ENCODE peak calls at places on chromosomes 7 and 10, in eight cellular contexts. H, V, S, D, E, A, Y and J are unnamed samples.

GRCh38 chr10:132684164-132684891 is 101.6 kb downstream of the NKX6-2 start:
- DNase-seq in H (no peak), S (peak; percentile 57), A (peak; percentile 70), E (peak; percentile 10), Y (no peak), V (no peak), D (no peak), J (peak; percentile 44)

GRCh38 chr10:12165036-12165435 is 30.7 kb downstream of the NUDT5 start:
- DNase-seq in D (no peak), A (no peak), Y (no peak), E (no peak), H (no peak), S (no peak), V (no peak), J (no peak)

GRCh38 chr7:117667456-117667855 is 187.6 kb downstream of the CFTR start:
- DNase-seq in D (no peak), A (peak; percentile 43), H (no peak), V (no peak), E (no peak), Y (no peak), S (no peak), J (no peak)

GRCh38 chr10:71347587-71348395 is 28.7 kb downstream of the SLC29A3 start:
- DNase-seq in V (no peak), Y (no peak), H (no peak), E (no peak), D (peak; percentile 40), S (no peak), A (no peak), J (no peak)

GRCh38 chr7:20559883-20560282 is 55.6 kb upstream of the ABCB5 start:
- DNase-seq in V (no peak), Y (no peak), A (no peak), H (no peak), E (no peak), D (no peak), S (no peak), J (no peak)

GRCh38 chr7:126578338-126578737 is 674.4 kb downstream of the GRM8 start:
- DNase-seq in V (no peak), D (no peak), E (no peak), Y (no peak), A (no peak), H (no peak), S (no peak), J (no peak)

GRCh38 chr10:79331709-79332108 is 15.6 kb upstream of the PPIF start:
- DNase-seq in S (no peak), E (no peak), A (peak; percentile 97), D (no peak), Y (peak; percentile 83), V (peak; percentile 66), H (peak; percentile 82), J (peak; percentile 98)

GRCh38 chr10:71157435-71157834 is 54.9 kb upstream of the UNC5B start:
- DNase-seq in A (no peak), E (no peak), S (no peak), D (no peak), V (no peak), Y (no peak), H (no peak), J (no peak)

GRCh38 chr7:35185908-35186731 is 67.8 kb downstream of the TBX20 start:
- DNase-seq in A (peak; percentile 8), H (no peak), S (no peak), Y (no peak), D (no peak), V (no peak), E (peak; percentile 68), J (no peak)

GRCh38 chr7:82275342-82275741 is 168.2 kb downstream of the CACNA2D1 start:
- DNase-seq in A (no peak), H (no peak), V (no peak), E (no peak), D (no peak), Y (no peak), S (no peak), J (no peak)

GRCh38 chr7:27156508-27156898 is at the start of gene HOXA7:
- DNase-seq in V (no peak), S (peak; percentile 95), H (no peak), A (peak; percentile 63), E (no peak), Y (no peak), D (peak; percentile 85), J (peak; percentile 22)

GRCh38 chr7:38905026-38905759 is 3.8 kb downstream of the VPS41 start:
- DNase-seq in H (peak; percentile 67), Y (peak; percentile 67), A (peak; percentile 49), S (no peak), E (no peak), D (no peak), V (peak; percentile 10), J (no peak)

GRCh38 chr7:123745437-123745836 is 3.4 kb downstream of the WASL start:
- DNase-seq in V (no peak), D (no peak), E (no peak), Y (no peak), A (no peak), S (no peak), H (no peak), J (no peak)

GRCh38 chr10:105243825-105244224 is 602.7 kb downstream of the SORCS3 start:
- DNase-seq in V (no peak), A (no peak), S (no peak), E (no peak), Y (no peak), D (no peak), H (no peak), J (no peak)

GRCh38 chr10:4130685-4131084 is 345.7 kb upstream of the KLF6 start:
- DNase-seq in A (no peak), H (no peak), E (no peak), Y (no peak), S (no peak), D (no peak), V (no peak), J (peak; percentile 54)

GRCh38 chr7:151310578-151310977 is 31.0 kb upstream of the NUB1 start:
- DNase-seq in Y (peak; percentile 15), S (peak; percentile 46), V (no peak), E (peak; percentile 23), D (peak; percentile 35), A (peak; percentile 13), H (no peak), J (no peak)

GRCh38 chr10:100561005-100561404 is 25.3 kb downstream of the HIF1AN start:
- DNase-seq in E (no peak), Y (no peak), H (no peak), D (no peak), S (no peak), V (no peak), A (no peak), J (no peak)

GRCh38 chr10:100562008-100562672 is 26.4 kb downstream of the HIF1AN start:
- DNase-seq in Y (peak; percentile 84), S (peak; percentile 87), E (peak; percentile 58), D (peak; percentile 92), H (peak; percentile 89), V (no peak), A (peak; percentile 55), J (peak; percentile 71)

GRCh38 chr10:100565206-100565985 is 29.7 kb downstream of the HIF1AN start:
- DNase-seq in S (peak; percentile 68), Y (no peak), D (no peak), E (no peak), A (no peak), H (no peak), V (no peak), J (no peak)

GRCh38 chr10:100560248-100560647 is 24.5 kb downstream of the HIF1AN start:
- DNase-seq in D (no peak), E (no peak), S (no peak), Y (no peak), H (no peak), V (no peak), A (no peak), J (no peak)

DNA sequence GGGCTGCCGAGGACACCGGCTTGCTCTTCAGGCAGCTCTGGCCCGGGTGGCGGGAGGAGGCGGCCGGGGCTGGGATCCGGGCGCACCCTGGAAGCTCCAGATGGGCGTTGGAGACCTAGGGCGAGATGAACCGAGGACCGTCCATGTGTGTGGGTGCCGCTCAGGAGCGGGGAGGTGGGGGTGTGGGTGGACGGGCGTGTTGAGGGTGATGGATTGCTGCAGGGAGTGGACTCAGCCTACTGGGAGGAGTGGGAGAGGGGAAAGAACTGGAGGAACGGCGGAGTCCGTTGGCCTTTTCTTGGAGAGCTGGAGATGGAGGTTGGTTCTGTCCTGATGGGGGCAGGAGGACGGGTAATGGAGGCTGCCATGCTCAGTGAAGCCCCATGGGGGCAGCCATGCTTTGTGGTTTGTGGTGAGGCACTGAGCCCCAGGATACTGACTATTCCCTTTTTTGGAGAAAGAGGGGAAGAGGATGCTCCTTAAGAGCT is 27.1 kb downstream of the HIF1AN start:
- DNase-seq in Y (no peak), D (peak; percentile 70), S (no peak), A (peak; percentile 37), H (peak; percentile 44), E (peak; percentile 20), V (no peak), J (no peak)
- TF ChIP-seq CTCF in Y (no peak), D (peak; percentile 21), S (no peak), A (peak; percentile 47), H (no peak), E (no peak), V (peak; percentile 12), J (no peak)

GRCh38 chr10:35546824-35547225 is 58.3 kb upstream of the GJD4 start:
- DNase-seq in S (no peak), H (no peak), V (no peak), A (peak; percentile 61), D (peak; percentile 59), E (peak; percentile 13), Y (no peak), J (no peak)
- TF ChIP-seq CTCF in S (no peak), H (no peak), V (no peak), A (peak; percentile 6), D (no peak), E (no peak), Y (no peak), J (no peak)

DNA sequence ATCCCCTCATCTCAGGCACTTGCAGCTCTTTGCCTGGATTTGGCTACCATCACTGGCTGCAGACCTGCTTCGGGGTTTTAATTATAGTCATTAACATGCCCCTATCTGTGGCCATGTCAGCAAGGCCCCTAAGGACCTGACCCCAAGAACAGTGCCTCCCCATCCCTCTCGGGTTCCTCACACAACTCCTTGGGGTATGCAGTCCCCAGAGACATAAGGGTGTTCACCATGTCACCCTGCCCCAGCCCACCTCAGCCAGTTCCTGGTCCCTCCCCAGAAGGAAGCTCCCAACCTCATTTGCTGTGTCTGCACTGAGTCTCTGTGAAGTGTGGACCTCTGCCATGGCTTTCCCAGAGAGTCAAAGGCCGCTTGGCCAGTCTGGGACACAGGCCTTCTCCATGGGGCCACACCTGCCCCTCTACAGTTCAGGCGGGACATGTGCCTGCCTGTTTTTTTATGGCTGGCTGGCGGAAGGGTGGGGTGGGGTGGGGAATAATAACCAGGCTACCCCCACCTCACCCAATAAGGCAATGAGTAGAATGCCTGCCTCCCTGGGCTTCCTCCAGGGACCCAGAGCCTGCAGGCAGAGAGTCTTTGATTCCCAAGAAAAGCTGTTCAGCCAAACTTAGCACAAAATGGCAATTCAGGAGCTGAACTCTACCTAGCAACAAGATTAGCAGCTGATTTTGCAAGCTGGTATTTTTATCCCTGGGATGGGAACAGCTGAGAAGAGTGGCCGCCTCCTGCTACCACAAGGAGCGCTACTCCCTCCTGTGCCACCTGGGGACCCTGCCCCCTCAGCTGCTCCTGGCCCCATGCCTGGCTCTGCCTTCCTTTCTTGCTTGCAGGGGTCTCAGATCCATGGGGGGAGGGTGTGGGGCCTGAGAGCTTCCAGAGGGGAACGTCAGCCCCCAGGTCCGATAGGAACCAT is 23.7 kb upstream of the CAMK2B start:
- DNase-seq in S (no peak), E (no peak), Y (no peak), A (no peak), H (no peak), D (no peak), V (no peak), J (no peak)
- TF ChIP-seq CTCF in S (no peak), E (no peak), Y (no peak), A (no peak), H (no peak), D (no peak), V (no peak), J (no peak)

GRCh38 chr10:32954080-32954479 is 4.0 kb downstream of the ITGB1 start:
- DNase-seq in S (no peak), Y (peak; percentile 20), E (no peak), A (no peak), D (no peak), H (peak; percentile 38), V (no peak), J (no peak)
- TF ChIP-seq CTCF in S (no peak), Y (peak; percentile 19), E (no peak), A (no peak), D (no peak), H (no peak), V (no peak), J (no peak)